ENCODE peak calls at places on chromosomes 12 and 14, in seven cellular contexts. L, N, X, U, G, R and K are unnamed samples.

GRCh38 chr14:104395941-104396681 is 183.5 kb upstream of the C14orf180 start:
- DNase-seq in L (no peak), N (no peak), X (peak; percentile 84), U (no peak), G (no peak), R (no peak), K (peak; percentile 66)

GRCh38 chr12:50549885-50550284 is 45.1 kb downstream of the DIP2B start:
- DNase-seq in L (no peak), N (no peak), X (no peak), U (no peak), G (no peak), R (no peak), K (no peak)

GRCh38 chr12:13288501-13288900 is 92.0 kb downstream of the EMP1 start:
- DNase-seq in L (no peak), N (no peak), X (no peak), U (peak; percentile 38), G (peak; percentile 47), R (no peak), K (no peak)

GRCh38 chr12:131981388-131981787 is 31.6 kb downstream of the EP400 start:
- DNase-seq in L (no peak), N (peak; percentile 42), X (peak; percentile 54), U (no peak), G (no peak), R (no peak), K (no peak)

GRCh38 chr14:104245723-104246122 is 107.3 kb downstream of the KIF26A start:
- DNase-seq in L (no peak), N (no peak), X (no peak), U (no peak), G (no peak), R (no peak), K (no peak)

GRCh38 chr14:35512765-35513164 is 21.2 kb upstream of the INSM2 start:
- DNase-seq in L (no peak), N (no peak), X (no peak), U (no peak), G (no peak), R (no peak), K (no peak)

GRCh38 chr12:115998119-115998633 is 279.3 kb downstream of the MED13L start:
- DNase-seq in L (peak; percentile 27), N (peak; percentile 87), X (no peak), U (peak; percentile 31), G (peak; percentile 73), R (peak; percentile 56), K (no peak)

GRCh38 chr14:69606258-69606657 is 5.1 kb upstream of the SUSD6 start:
- DNase-seq in L (no peak), N (peak; percentile 59), X (no peak), U (no peak), G (peak; percentile 36), R (no peak), K (no peak)

GRCh38 chr12:5584776-5585560 is 153.1 kb downstream of the NTF3 start:
- DNase-seq in L (no peak), N (no peak), X (no peak), U (no peak), G (no peak), R (no peak), K (no peak)

GRCh38 chr12:67813509-67813908 is 165.0 kb downstream of the DYRK2 start:
- DNase-seq in L (no peak), N (no peak), X (no peak), U (no peak), G (no peak), R (no peak), K (no peak)

GRCh38 chr14:22973217-22974032 is 8.9 kb downstream of the AJUBA start:
- DNase-seq in L (peak; percentile 67), N (peak; percentile 80), X (no peak), U (peak; percentile 43), G (peak; percentile 77), R (no peak), K (no peak)

GRCh38 chr14:26841920-26842741 is 244.3 kb upstream of the NOVA1 start:
- DNase-seq in L (no peak), N (no peak), X (peak; percentile 88), U (no peak), G (peak; percentile 98), R (no peak), K (no peak)

GRCh38 chr12:77685112-77685511 is 145.6 kb upstream of the NAV3 start:
- DNase-seq in L (peak; percentile 8), N (peak; percentile 88), X (peak; percentile 85), U (no peak), G (peak; percentile 86), R (no peak), K (no peak)

GRCh38 chr12:6424848-6425247 is 19.9 kb upstream of the CD27 start:
- DNase-seq in L (no peak), N (no peak), X (no peak), U (peak; percentile 54), G (no peak), R (no peak), K (peak; percentile 47)

GRCh38 chr14:91545946-91546716 is 36.0 kb upstream of the PPP4R3A start:
- DNase-seq in L (no peak), N (no peak), X (no peak), U (no peak), G (no peak), R (no peak), K (no peak)

GRCh38 chr12:28683371-28683770 is 465.7 kb upstream of the FAR2 start:
- DNase-seq in L (no peak), N (no peak), X (no peak), U (no peak), G (peak; percentile 13), R (no peak), K (no peak)

GRCh38 chr14:89349196-89350008 is 67.6 kb downstream of the FOXN3 start:
- DNase-seq in L (peak; percentile 64), N (peak; percentile 73), X (no peak), U (no peak), G (no peak), R (no peak), K (no peak)

GRCh38 chr12:96399081-96399918 is 939 bp downstream of the CDK17 start:
- DNase-seq in L (peak; percentile 79), N (peak; percentile 84), X (peak; percentile 95), U (peak; percentile 69), G (peak; percentile 72), R (peak; percentile 82), K (peak; percentile 73)

GRCh38 chr12:117051380-117051779 is 47.8 kb downstream of the TESC start:
- DNase-seq in L (no peak), N (peak; percentile 80), X (no peak), U (no peak), G (no peak), R (no peak), K (no peak)

GRCh38 chr12:123761841-123762714 is at the start of gene DNAH10:
- DNase-seq in L (no peak), N (peak; percentile 98), X (peak; percentile 84), U (no peak), G (peak; percentile 29), R (peak; percentile 62), K (peak; percentile 76)

GRCh38 chr12:95721320-95721719 is 69.2 kb downstream of the NTN4 start:
- DNase-seq in L (no peak), N (no peak), X (no peak), U (no peak), G (no peak), R (no peak), K (no peak)

GRCh38 chr12:122989874-122990400 is 9.5 kb downstream of the ARL6IP4 start:
- DNase-seq in L (no peak), N (no peak), X (no peak), U (no peak), G (no peak), R (no peak), K (no peak)

DNA sequence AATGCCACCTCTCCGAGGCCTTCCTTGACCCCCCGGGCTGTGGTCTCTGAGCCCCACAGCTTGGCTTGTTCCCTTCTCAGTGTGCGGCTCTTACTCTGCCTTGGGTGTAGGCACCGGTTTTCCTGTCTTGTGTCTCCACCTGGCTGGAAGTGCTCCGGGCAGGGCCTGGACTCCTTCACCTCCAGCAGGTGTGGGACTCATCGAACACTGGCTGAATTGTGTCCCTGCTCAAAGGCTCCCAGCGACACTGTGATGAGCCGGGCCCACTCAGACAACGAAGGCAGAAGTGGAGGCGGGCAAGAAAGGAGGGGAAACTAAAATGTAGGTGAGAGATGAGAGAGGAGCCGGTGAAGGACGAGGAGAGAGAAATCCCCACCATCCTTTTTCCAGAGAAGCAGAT is 18.0 kb downstream of the TMEM63C start:
- DNase-seq in L (no peak), N (no peak), X (no peak), U (no peak), G (no peak), R (no peak), K (no peak)
- TF ChIP-seq CTCF in L (no peak), N (no peak), X (no peak), U (no peak), G (no peak), R (no peak), K (no peak)

DNA sequence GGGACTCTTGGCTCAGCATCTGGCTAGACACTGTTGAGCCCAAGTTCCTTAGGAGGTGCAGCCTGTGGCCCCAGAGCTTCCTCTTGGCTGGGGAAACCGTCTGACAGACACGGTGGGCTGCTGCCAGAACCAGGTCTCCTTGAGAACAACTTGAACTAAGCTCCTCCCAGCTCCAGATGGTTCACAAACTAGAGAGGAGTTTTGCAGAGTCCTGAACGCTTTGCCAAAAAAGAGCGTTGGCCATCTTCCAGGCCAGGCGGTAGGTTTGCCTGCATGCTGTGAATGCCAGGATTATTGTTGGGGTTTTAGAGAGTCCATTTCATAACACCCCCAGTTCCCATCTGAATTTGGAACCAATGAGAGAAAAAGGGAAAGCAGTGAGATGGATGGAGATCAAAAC is 399.8 kb downstream of the RGS6 start:
- DNase-seq in L (no peak), N (no peak), X (no peak), U (no peak), G (no peak), R (no peak), K (no peak)
- TF ChIP-seq CTCF in L (no peak), N (no peak), X (no peak), U (no peak), G (no peak), R (no peak), K (no peak)

GRCh38 chr14:102590667-102591099 is 1.8 kb upstream of the RCOR1 start:
- DNase-seq in L (peak; percentile 53), N (peak; percentile 90), X (no peak), U (peak; percentile 37), G (peak; percentile 67), R (no peak), K (no peak)
- TF ChIP-seq CTCF in L (peak; percentile 53), N (peak; percentile 85), X (no peak), U (peak; percentile 60), G (peak; percentile 65), R (no peak), K (peak; percentile 74)

GRCh38 chr12:53476769-53477209 is 22.5 kb downstream of the MAP3K12 start:
- DNase-seq in L (peak; percentile 67), N (peak; percentile 70), X (no peak), U (peak; percentile 43), G (peak; percentile 48), R (no peak), K (no peak)
- TF ChIP-seq CTCF in L (peak; percentile 58), N (peak; percentile 69), X (no peak), U (peak; percentile 30), G (peak; percentile 41), R (peak; percentile 31), K (peak; percentile 59)

GRCh38 chr14:21721504-21721903 is 47.9 kb upstream of the OR4E1 start:
- DNase-seq in L (no peak), N (no peak), X (no peak), U (no peak), G (no peak), R (no peak), K (no peak)

GRCh38 chr14:21719841-21720240 is 46.2 kb upstream of the OR4E1 start:
- DNase-seq in L (no peak), N (no peak), X (no peak), U (no peak), G (no peak), R (no peak), K (no peak)

GRCh38 chr14:21724115-21724973 is 50.7 kb upstream of the OR4E1 start:
- DNase-seq in L (no peak), N (no peak), X (no peak), U (no peak), G (no peak), R (no peak), K (no peak)

GRCh38 chr14:21723431-21724045 is 49.9 kb upstream of the OR4E1 start:
- DNase-seq in L (peak; percentile 22), N (peak; percentile 94), X (no peak), U (peak; percentile 10), G (peak; percentile 25), R (no peak), K (no peak)
- TF ChIP-seq CTCF in L (peak; percentile 42), N (peak; percentile 86), X (no peak), U (peak; percentile 64), G (peak; percentile 41), R (no peak), K (peak; percentile 68)